ENCODE peak calls at places on chromosome 19, in eight cellular contexts. S, E, H, P, M, U, B and C are unnamed samples.

GRCh38 chr19:55642153-55643002 is 1.1 kb upstream of the ZNF581 start:
- DNase-seq in S (no peak), E (peak; percentile 42), H (no peak), P (no peak), M (no peak), U (no peak), B (no peak), C (no peak)

GRCh38 chr19:17183858-17184271 is 31.3 kb upstream of the USE1 start:
- DNase-seq in S (no peak), E (no peak), H (no peak), P (no peak), M (no peak), U (no peak), B (no peak), C (no peak)

GRCh38 chr19:52527954-52528326 is 472 bp downstream of the ZNF808 start:
- DNase-seq in S (no peak), E (peak; percentile 5), H (no peak), P (no peak), M (no peak), U (peak; percentile 29), B (no peak), C (no peak)

GRCh38 chr19:3250675-3251074 is 26.2 kb downstream of the CELF5 start:
- DNase-seq in S (no peak), E (no peak), H (no peak), P (peak; percentile 59), M (no peak), U (no peak), B (no peak), C (peak; percentile 6)

GRCh38 chr19:41112728-41113290 is 1.4 kb upstream of the CYP2F1 start:
- DNase-seq in S (no peak), E (no peak), H (no peak), P (no peak), M (no peak), U (no peak), B (no peak), C (no peak)

GRCh38 chr19:1833540-1833939 is 14.7 kb downstream of the REXO1 start:
- DNase-seq in S (no peak), E (no peak), H (no peak), P (no peak), M (no peak), U (peak; percentile 18), B (no peak), C (peak; percentile 91)

GRCh38 chr19:4506449-4507149 is 11.7 kb downstream of the PLIN4 start:
- DNase-seq in S (no peak), E (no peak), H (no peak), P (no peak), M (peak; percentile 44), U (no peak), B (no peak), C (peak; percentile 55)

GRCh38 chr19:55088543-55089265 is 13.0 kb downstream of the EPS8L1 start:
- DNase-seq in S (peak; percentile 61), E (peak; percentile 87), H (peak; percentile 41), P (peak; percentile 84), M (peak; percentile 55), U (peak; percentile 52), B (no peak), C (peak; percentile 16)

GRCh38 chr19:16369664-16370576 is 45.3 kb downstream of the KLF2 start:
- DNase-seq in S (no peak), E (no peak), H (no peak), P (peak; percentile 30), M (no peak), U (no peak), B (no peak), C (no peak)

GRCh38 chr19:2715470-2716274 is 5.5 kb downstream of the DIRAS1 start:
- DNase-seq in S (no peak), E (no peak), H (no peak), P (no peak), M (no peak), U (no peak), B (no peak), C (no peak)

GRCh38 chr19:35554076-35554475 is 8.7 kb downstream of the TMEM147 start:
- DNase-seq in S (no peak), E (no peak), H (no peak), P (no peak), M (no peak), U (no peak), B (no peak), C (no peak)

GRCh38 chr19:35730326-35730725 is 11.9 kb downstream of the IGFLR1 start:
- DNase-seq in S (no peak), E (no peak), H (no peak), P (no peak), M (no peak), U (no peak), B (no peak), C (no peak)

GRCh38 chr19:9507285-9507684 is 8.9 kb upstream of the ZNF560 start:
- DNase-seq in S (no peak), E (no peak), H (no peak), P (no peak), M (no peak), U (no peak), B (no peak), C (no peak)

GRCh38 chr19:27741236-27741635 is 1471.7 kb downstream of the UQCRFS1 start:
- DNase-seq in S (no peak), E (no peak), H (no peak), P (no peak), M (no peak), U (no peak), B (peak; percentile 60), C (no peak)

GRCh38 chr19:658916-659839 is 3.8 kb downstream of the RNF126 start:
- DNase-seq in S (no peak), E (no peak), H (no peak), P (no peak), M (no peak), U (no peak), B (no peak), C (no peak)

GRCh38 chr19:28504727-28505126 is 708.2 kb downstream of the UQCRFS1 start:
- DNase-seq in S (no peak), E (no peak), H (no peak), P (no peak), M (no peak), U (no peak), B (no peak), C (no peak)

GRCh38 chr19:45484273-45484945 is 12.4 kb downstream of the RTN2 start:
- DNase-seq in S (no peak), E (no peak), H (no peak), P (no peak), M (no peak), U (no peak), B (no peak), C (no peak)

GRCh38 chr19:13825489-13826475 is 30.5 kb downstream of the ZSWIM4 start:
- DNase-seq in S (no peak), E (peak; percentile 89), H (no peak), P (no peak), M (no peak), U (no peak), B (no peak), C (no peak)

GRCh38 chr19:33392341-33393285 is 19.1 kb downstream of the CEBPG start:
- DNase-seq in S (no peak), E (no peak), H (no peak), P (no peak), M (no peak), U (no peak), B (no peak), C (no peak)

GRCh38 chr19:37056776-37057175 is 21.5 kb upstream of the ZNF420 start:
- DNase-seq in S (no peak), E (no peak), H (no peak), P (no peak), M (no peak), U (no peak), B (no peak), C (no peak)